ENCODE peak calls at places on chromosomes 11 and 22, in seven cellular contexts. U, C, K, D, Y, G and M are unnamed samples.

GRCh38 chr11:33347490-33348125 is 90.4 kb downstream of the HIPK3 start:
- DNase-seq in D (no peak), G (no peak), U (no peak), C (no peak), Y (no peak), K (no peak), M (no peak)

GRCh38 chr11:114296979-114297372 is 777 bp downstream of the NNMT start:
- DNase-seq in Y (no peak), D (no peak), K (no peak), U (no peak), G (no peak), C (no peak), M (no peak)

GRCh38 chr22:20721409-20722218 is 52.3 kb upstream of the SERPIND1 start:
- DNase-seq in K (no peak), Y (no peak), U (no peak), D (no peak), C (no peak), G (no peak), M (no peak)

GRCh38 chr22:36839356-36840073 is 21.3 kb upstream of the NCF4 start:
- DNase-seq in D (no peak), C (no peak), U (no peak), G (no peak), K (peak), Y (no peak), M (no peak)

GRCh38 chr11:128367573-128367972 is 219.8 kb downstream of the ETS1 start:
- DNase-seq in C (no peak), D (no peak), K (no peak), Y (no peak), U (peak), G (no peak), M (no peak)

GRCh38 chr11:129489254-129489653 is 113.6 kb downstream of the BARX2 start:
- DNase-seq in K (no peak), C (no peak), D (no peak), G (no peak), U (no peak), Y (no peak), M (no peak)

GRCh38 chr22:26956346-26956745 is 299.0 kb downstream of the MIAT start:
- DNase-seq in K (no peak), D (no peak), G (no peak), Y (no peak), U (no peak), C (no peak), M (no peak)

GRCh38 chr11:63553759-63554158 is 9.4 kb downstream of the PLAAT2 start:
- DNase-seq in G (peak), D (no peak), K (peak), Y (no peak), U (peak), C (no peak), M (no peak)

GRCh38 chr11:73759520-73760065 is 1.3 kb downstream of the RAB6A start:
- DNase-seq in U (peak), D (no peak), Y (peak), K (peak), C (no peak), G (no peak), M (no peak)

GRCh38 chr11:96189351-96189750 is 153.6 kb downstream of the MAML2 start:
- DNase-seq in K (no peak), C (no peak), U (no peak), D (no peak), Y (no peak), G (no peak), M (no peak)

GRCh38 chr11:29989181-29989580 is 27.6 kb downstream of the KCNA4 start:
- DNase-seq in U (no peak), C (no peak), Y (no peak), K (peak), D (no peak), G (no peak), M (no peak)

GRCh38 chr22:41021039-41021654 is 70.0 kb downstream of the RBX1 start:
- DNase-seq in U (peak), K (no peak), D (no peak), Y (no peak), G (peak), C (no peak), M (no peak)

GRCh38 chr11:107563702-107564101 is 1.8 kb downstream of the ALKBH8 start:
- DNase-seq in U (peak), C (peak), Y (peak), D (no peak), K (peak), G (no peak), M (no peak)

GRCh38 chr11:134759855-134760254 is 347.8 kb upstream of the B3GAT1 start:
- DNase-seq in G (no peak), U (no peak), Y (no peak), C (no peak), K (no peak), D (peak), M (no peak)

GRCh38 chr22:38832005-38832978 is 11.5 kb downstream of the NPTXR start:
- DNase-seq in C (no peak), G (no peak), Y (no peak), K (no peak), U (no peak), D (no peak), M (no peak)

DNA sequence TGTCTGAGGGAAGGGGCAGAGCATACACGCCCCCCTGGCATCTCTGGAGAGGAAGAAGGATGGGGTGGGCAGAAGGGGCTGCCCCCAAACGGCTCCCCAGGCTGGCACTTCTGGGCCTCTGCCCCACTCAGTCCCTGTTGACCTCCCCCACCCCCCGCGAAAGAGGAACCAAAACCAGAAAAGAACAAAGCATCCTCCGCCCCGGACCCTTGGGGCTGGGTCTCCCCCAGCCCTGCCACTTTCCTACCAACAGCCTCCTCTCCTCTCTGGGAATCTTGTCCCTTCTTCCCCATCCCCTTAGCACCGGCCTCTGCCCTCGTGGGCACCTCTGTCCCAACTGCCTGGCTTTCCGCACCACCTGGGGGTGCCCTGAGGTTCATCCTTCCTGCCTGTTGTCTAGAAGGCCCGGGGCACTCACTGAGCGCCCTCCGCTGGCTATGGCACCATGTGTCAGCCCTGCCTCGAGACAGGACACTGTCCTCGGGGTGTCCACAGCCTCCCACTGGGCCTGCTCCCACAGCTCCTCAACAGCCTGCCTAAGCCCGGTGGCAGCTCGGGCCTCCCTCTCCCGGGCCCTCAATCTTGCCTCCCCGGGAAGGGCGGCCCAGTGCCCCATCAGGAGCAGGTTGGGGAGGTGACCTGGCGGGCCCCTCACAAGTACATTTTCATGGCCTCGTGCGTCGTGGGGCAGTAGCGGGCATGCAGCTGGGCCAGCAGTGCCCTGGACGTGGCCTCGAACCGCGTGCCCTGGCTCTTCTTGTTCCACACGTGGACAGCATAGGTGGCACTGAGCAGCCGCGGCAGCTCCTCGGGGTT is 28.2 kb downstream of the A4GALT start:
- DNase-seq in K (no peak), D (no peak), Y (no peak), U (peak), G (no peak), C (no peak), M (no peak)
- TF ChIP-seq CTCF in K (no peak), D (no peak), Y (no peak), U (peak), G (no peak), C (peak), M (no peak)

GRCh38 chr11:102451693-102452460 is 688 bp downstream of the TMEM123 start:
- DNase-seq in G (peak), U (peak), D (no peak), C (peak), Y (peak), K (peak), M (peak)
- TF ChIP-seq CTCF in G (no peak), U (peak), D (peak), C (peak), Y (peak), K (peak), M (no peak)

DNA sequence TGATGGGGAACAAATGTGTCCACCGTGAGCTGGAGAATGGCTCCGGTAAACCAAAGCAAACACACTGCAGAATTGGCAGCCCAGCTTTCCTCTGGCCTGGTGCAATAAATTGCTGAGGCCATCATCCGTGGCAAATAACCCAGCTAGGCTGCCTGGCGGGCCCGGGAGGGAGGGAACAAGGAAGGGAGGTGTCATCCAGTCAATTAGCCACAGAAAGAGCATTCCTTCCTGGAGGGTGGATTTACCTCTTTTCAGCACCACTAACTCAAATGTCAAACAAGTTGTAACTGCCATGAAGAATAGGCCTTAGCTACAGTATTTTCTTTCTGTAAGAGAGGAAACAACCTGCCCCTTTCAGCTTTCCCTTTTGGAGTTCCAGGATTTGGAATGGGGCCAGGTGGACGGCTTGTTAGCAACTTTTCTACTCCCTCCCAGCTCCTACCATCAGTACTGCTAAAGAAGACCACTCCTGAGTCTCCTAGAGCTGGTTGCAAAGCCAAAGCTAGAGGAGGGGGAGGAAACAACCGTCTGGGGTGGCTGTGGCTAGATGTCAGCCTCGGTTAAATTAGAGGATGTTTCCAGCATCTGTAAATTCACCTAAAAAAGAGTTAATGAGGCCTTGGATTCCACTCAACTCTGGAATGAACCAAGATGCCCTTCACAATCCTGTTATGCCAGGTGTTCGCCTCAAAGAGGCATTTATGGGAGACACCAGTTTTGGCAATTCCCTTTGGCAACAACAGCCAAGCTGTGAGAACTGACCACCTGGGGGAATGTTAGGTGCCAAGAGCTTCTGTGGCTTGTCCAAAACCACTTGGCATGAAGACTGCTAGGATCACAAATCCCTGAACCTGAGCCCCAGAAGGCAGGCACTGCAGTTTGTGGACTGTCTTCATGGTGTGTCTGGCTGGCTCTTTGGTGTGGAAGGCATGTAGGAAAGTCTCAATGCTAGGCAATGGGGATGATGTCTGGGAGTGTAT is 164.1 kb upstream of the BDNF start:
- DNase-seq in U (no peak), G (peak), D (no peak), C (no peak), K (no peak), Y (peak), M (no peak)
- TF ChIP-seq CTCF in U (no peak), G (no peak), D (no peak), C (no peak), K (no peak), Y (no peak), M (no peak)

DNA sequence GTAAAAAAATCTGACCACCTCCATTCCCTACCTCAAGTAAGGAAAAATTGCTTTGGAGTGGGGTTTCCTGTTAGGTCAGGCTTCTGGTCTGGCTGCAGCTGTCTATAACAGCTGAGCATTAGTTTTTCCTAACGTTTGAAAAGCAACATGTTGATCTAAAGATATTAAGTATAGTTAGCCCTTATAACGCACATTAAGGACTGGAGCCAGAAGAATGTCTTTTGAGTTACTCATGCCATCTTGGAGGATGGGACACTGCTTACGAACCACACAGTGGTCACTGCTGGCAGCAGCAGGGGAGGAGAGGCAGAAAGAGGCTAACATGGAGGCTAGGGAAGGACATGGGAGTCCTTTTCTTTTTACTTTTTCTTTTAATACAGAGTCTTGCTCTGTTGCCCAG is 44.1 kb upstream of the GDPD4 start:
- DNase-seq in U (no peak), K (peak), D (no peak), G (no peak), Y (peak), C (no peak), M (no peak)
- TF ChIP-seq CTCF in U (no peak), K (no peak), D (no peak), G (no peak), Y (no peak), C (no peak), M (no peak)

GRCh38 chr22:43587574-43587973 is 175.8 kb downstream of the MPPED1 start:
- DNase-seq in K (peak), Y (peak), U (no peak), D (no peak), G (no peak), C (no peak), M (no peak)

GRCh38 chr22:43592470-43592869 is 180.7 kb downstream of the MPPED1 start:
- DNase-seq in G (no peak), Y (no peak), K (no peak), D (no peak), C (no peak), U (no peak), M (no peak)
- TF ChIP-seq CTCF in G (no peak), Y (peak), K (no peak), D (no peak), C (peak), U (peak), M (no peak)

GRCh38 chr11:69639843-69640242 is 1.1 kb upstream of the CCND1 start:
- DNase-seq in Y (no peak), K (no peak), U (no peak), D (no peak), G (no peak), C (no peak), M (no peak)

GRCh38 chr11:69641681-69642548 is 959 bp downstream of the CCND1 start:
- DNase-seq in D (no peak), C (no peak), U (no peak), G (no peak), K (no peak), Y (no peak), M (no peak)

GRCh38 chr11:69642549-69642912 is 1.6 kb downstream of the CCND1 start:
- DNase-seq in U (no peak), K (no peak), G (no peak), C (no peak), Y (no peak), D (no peak), M (no peak)

GRCh38 chr11:69640260-69640994 is 529 bp upstream of the CCND1 start:
- DNase-seq in D (no peak), G (no peak), Y (no peak), U (no peak), K (peak), C (no peak), M (no peak)

GRCh38 chr11:69640995-69641581 is at the start of gene CCND1:
- DNase-seq in K (peak), U (peak), C (peak), D (peak), Y (peak), G (peak), M (peak)
- TF ChIP-seq CTCF in K (peak), U (no peak), C (peak), D (peak), Y (peak), G (no peak), M (no peak)

GRCh38 chr22:25061605-25062377 is 109.3 kb downstream of the KIAA1671 start:
- DNase-seq in D (no peak), C (no peak), U (no peak), K (no peak), Y (no peak), G (no peak), M (no peak)

GRCh38 chr22:25059438-25059837 is 106.9 kb downstream of the KIAA1671 start:
- DNase-seq in C (no peak), U (no peak), D (no peak), K (no peak), G (no peak), Y (no peak), M (no peak)

GRCh38 chr22:25062378-25063095 is 110.0 kb downstream of the KIAA1671 start:
- DNase-seq in U (no peak), K (no peak), D (no peak), G (no peak), Y (no peak), C (no peak), M (no peak)

GRCh38 chr22:25061134-25061533 is 108.6 kb downstream of the KIAA1671 start:
- DNase-seq in C (no peak), Y (no peak), D (no peak), U (no peak), G (no peak), K (no peak), M (no peak)

DNA sequence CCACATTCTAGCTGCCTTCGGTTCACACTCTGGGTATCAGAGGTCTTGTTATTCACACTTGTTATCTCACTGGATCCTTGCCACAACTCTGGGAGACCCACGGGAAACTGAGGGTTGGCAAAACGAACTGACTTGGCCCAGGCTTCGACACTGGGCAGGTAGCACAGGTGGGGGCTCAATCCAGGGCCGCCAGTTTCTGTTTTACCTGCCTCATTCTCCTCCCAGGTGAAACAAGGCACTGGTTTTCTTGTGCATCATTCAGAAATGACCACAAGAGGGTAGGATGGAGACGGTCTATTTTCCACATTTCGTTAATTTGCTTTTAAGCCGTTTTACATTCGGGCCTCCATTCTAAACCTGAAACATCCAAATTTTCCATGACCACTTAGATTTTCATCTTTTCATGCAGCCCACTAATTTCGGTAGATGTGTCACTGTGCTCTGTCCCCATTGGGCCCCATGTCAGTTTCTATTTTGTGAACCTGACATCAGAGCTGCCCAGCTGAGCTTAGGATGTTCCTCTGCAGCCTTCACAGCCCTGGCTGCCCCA is 108.1 kb downstream of the KIAA1671 start:
- DNase-seq in U (no peak), D (no peak), Y (no peak), K (no peak), C (no peak), G (no peak), M (no peak)
- TF ChIP-seq CTCF in U (peak), D (peak), Y (no peak), K (no peak), C (no peak), G (no peak), M (peak)

GRCh38 chr11:115325523-115325922 is 178.7 kb downstream of the CADM1 start:
- DNase-seq in U (no peak), D (no peak), K (no peak), G (no peak), Y (no peak), C (no peak), M (no peak)
- TF ChIP-seq CTCF in U (no peak), D (no peak), K (no peak), G (no peak), Y (no peak), C (no peak), M (no peak)

DNA sequence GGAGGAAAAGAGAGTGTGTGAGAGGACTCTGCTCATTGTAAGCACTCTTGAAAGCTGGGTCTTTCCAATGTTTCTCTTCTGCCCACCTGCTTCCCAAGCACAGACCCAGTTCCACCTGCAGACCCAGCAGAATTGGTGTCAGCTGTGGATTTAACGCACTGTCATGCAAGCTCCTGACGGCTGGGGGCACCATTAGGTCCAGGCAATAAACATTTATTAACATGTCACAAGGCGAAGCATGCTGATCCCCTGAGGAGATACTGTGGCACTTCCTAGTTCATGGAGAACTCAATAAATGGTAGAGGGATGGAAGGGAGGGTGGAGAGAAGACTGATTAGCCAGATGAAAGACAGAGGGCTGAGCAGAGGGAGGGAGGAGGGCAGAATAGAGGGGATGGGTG is 68.3 kb upstream of the TSPAN18 start:
- DNase-seq in U (no peak), D (no peak), C (no peak), K (no peak), G (no peak), Y (peak), M (no peak)
- TF ChIP-seq CTCF in U (no peak), D (peak), C (peak), K (no peak), G (no peak), Y (peak), M (no peak)